ENCODE peak calls at places on chromosomes 1 and 21, in eight cellular contexts. N is fibroblast of lung, R is HepG2, O is colonic mucosa, U is heart right ventricle, B is upper lobe of right lung, F is lung, T is transverse colon. H is an unnamed sample. For H3K4me1, the result is how much of the 10 kb centered on the place peaks cover.

GRCh38 chr1:115057661-115058249 is 28.1 kb downstream of the TSHB start:
- DNase-seq in N (no peak), R (no peak), O (no peak), U (no peak), B (no peak), F (no peak), T (no peak), H (no peak)

GRCh38 chr1:223622132-223622842 is 43.2 kb downstream of the CAPN8 start:
- DNase-seq in N (no peak), R (peak), O (no peak), U (no peak), B (no peak), F (no peak), T (no peak), H (no peak)

GRCh38 chr1:93758842-93759515 is 77.3 kb upstream of the BCAR3 start:
- DNase-seq in N (peak), R (peak), O (no peak), U (peak), B (no peak), F (peak), T (no peak), H (no peak)

GRCh38 chr1:15328785-15329480 is 80.8 kb upstream of the EFHD2 start:
- DNase-seq in N (peak), R (no peak), O (peak), U (peak), B (no peak), F (no peak), T (no peak), H (no peak)

GRCh38 chr1:107687846-107688753 is 276.9 kb downstream of the VAV3 start:
- DNase-seq in N (peak), R (peak), O (peak), U (no peak), B (no peak), F (no peak), T (no peak), H (no peak)

GRCh38 chr1:240027059-240027462 is 64.6 kb upstream of the FMN2 start:
- DNase-seq in N (peak), R (peak), O (peak), U (no peak), B (no peak), F (no peak), T (peak), H (no peak)

GRCh38 chr1:40257313-40257687 is 736 bp upstream of the ZMPSTE24 start:
- DNase-seq in N (no peak), R (no peak), O (no peak), U (no peak), B (no peak), F (no peak), T (no peak), H (no peak)

GRCh38 chr1:13675222-13675621 is 24.8 kb upstream of the PRDM2 start:
- DNase-seq in N (no peak), R (no peak), O (no peak), U (no peak), B (no peak), F (no peak), T (no peak), H (no peak)

GRCh38 chr1:150321826-150322166 is 463 bp downstream of the PRPF3 start:
- DNase-seq in N (peak), R (no peak), O (no peak), U (no peak), B (no peak), F (no peak), T (no peak), H (no peak)

GRCh38 chr1:211557894-211558625 is 20.9 kb downstream of the SLC30A1 start:
- DNase-seq in N (peak), R (no peak), O (no peak), U (no peak), B (no peak), F (no peak), T (no peak), H (no peak)

GRCh38 chr21:34576043-34576466 is 38.9 kb downstream of the RCAN1 start:
- DNase-seq in N (peak), R (no peak), O (peak), U (peak), B (no peak), F (no peak), T (no peak), H (no peak)

GRCh38 chr1:247373721-247374141 is 42.1 kb upstream of the ZNF496 start:
- DNase-seq in N (peak), R (peak), O (peak), U (peak), B (peak), F (peak), T (peak), H (peak)

GRCh38 chr1:46174448-46175231 is at the start of gene TSPAN1:
- DNase-seq in N (no peak), R (no peak), O (peak), U (no peak), B (no peak), F (peak), T (no peak), H (no peak)

GRCh38 chr1:90558126-90558525 is 159.0 kb downstream of the BARHL2 start:
- DNase-seq in N (no peak), R (no peak), O (no peak), U (no peak), B (no peak), F (no peak), T (no peak), H (no peak)

GRCh38 chr1:39214998-39215873 is 10.7 kb downstream of the MACF1 start:
- DNase-seq in N (peak), R (peak), O (peak), U (no peak), B (no peak), F (no peak), T (peak), H (no peak)

GRCh38 chr1:53264048-53264447 is 25.7 kb upstream of the MAGOH start:
- DNase-seq in N (no peak), R (no peak), O (no peak), U (no peak), B (no peak), F (no peak), T (no peak), H (no peak)

GRCh38 chr1:201009967-201010645 is 13.4 kb downstream of the KIF21B start:
- DNase-seq in N (no peak), R (no peak), O (no peak), U (no peak), B (no peak), F (no peak), T (no peak), H (no peak)

GRCh38 chr1:184745110-184745509 is 9.5 kb downstream of the EDEM3 start:
- DNase-seq in N (no peak), R (no peak), O (no peak), U (no peak), B (no peak), F (no peak), T (no peak), H (no peak)

GRCh38 chr1:170910273-170910672 is 25.1 kb upstream of the MROH9 start:
- DNase-seq in N (peak), R (no peak), O (no peak), U (no peak), B (no peak), F (no peak), T (no peak), H (no peak)

GRCh38 chr21:43866233-43866632 is 1.2 kb downstream of the AGPAT3 start:
- DNase-seq in N (peak), R (no peak), O (peak), U (peak), B (no peak), F (no peak), T (peak), H (no peak)

GRCh38 chr1:158112994-158113758 is 67.5 kb upstream of the CD1D start:
- DNase-seq in N (peak), R (no peak), O (peak), U (peak), B (no peak), F (no peak), T (peak), H (no peak)

GRCh38 chr1:61226791-61227567 is 144.6 kb downstream of the NFIA start:
- DNase-seq in N (no peak), R (no peak), O (peak), U (no peak), B (no peak), F (no peak), T (peak), H (peak)

GRCh38 chr1:58841455-58841854 is 57.6 kb upstream of the JUN start:
- DNase-seq in N (no peak), R (no peak), O (peak), U (no peak), B (no peak), F (no peak), T (peak), H (no peak)

GRCh38 chr1:152043870-152044269 is 7.1 kb upstream of the S100A11 start:
- DNase-seq in N (no peak), R (no peak), O (no peak), U (no peak), B (no peak), F (no peak), T (no peak), H (no peak)

GRCh38 chr1:19251305-19252196 is at the start of the genes EMC1 and MRTO4:
- DNase-seq in N (peak), R (peak), O (peak), U (peak), B (peak), F (peak), T (peak), H (peak)

GRCh38 chr1:173052681-173053196 is 2.0 kb upstream of the TNFSF18 start:
- DNase-seq in N (peak), R (no peak), O (peak), U (no peak), B (no peak), F (no peak), T (no peak), H (peak)

GRCh38 chr1:183318433-183318832 is 99.7 kb downstream of the NMNAT2 start:
- DNase-seq in N (peak), R (peak), O (peak), U (peak), B (peak), F (peak), T (peak), H (peak)

GRCh38 chr1:31617218-31617916 is at the start of gene HCRTR1:
- DNase-seq in N (no peak), R (no peak), O (no peak), U (no peak), B (no peak), F (no peak), T (no peak), H (no peak)

GRCh38 chr1:56547977-56548376 is 31.4 kb downstream of the PLPP3 start:
- DNase-seq in N (no peak), R (peak), O (peak), U (peak), B (no peak), F (no peak), T (peak), H (no peak)

GRCh38 chr1:56548566-56548965 is 30.8 kb downstream of the PLPP3 start:
- DNase-seq in N (no peak), R (no peak), O (no peak), U (no peak), B (no peak), F (no peak), T (no peak), H (no peak)

GRCh38 chr1:56543783-56544612 is 35.4 kb downstream of the PLPP3 start:
- DNase-seq in N (no peak), R (no peak), O (no peak), U (no peak), B (no peak), F (no peak), T (no peak), H (no peak)

GRCh38 chr1:56547473-56547872 is 31.9 kb downstream of the PLPP3 start:
- DNase-seq in N (no peak), R (no peak), O (no peak), U (no peak), B (no peak), F (no peak), T (no peak), H (no peak)

GRCh38 chr1:56545711-56546110 is 33.7 kb downstream of the PLPP3 start:
- DNase-seq in N (no peak), R (no peak), O (no peak), U (no peak), B (no peak), F (no peak), T (no peak), H (peak)
- H3K4me1 ChIP-seq in N (under half), R (half or more), O (under half), U (half or more), B (under half), F (half or more), T (under half), H (half or more)

GRCh38 chr1:119648620-119649004 is 546 bp upstream of the ZNF697 start:
- DNase-seq in N (no peak), R (no peak), O (no peak), U (no peak), B (no peak), F (no peak), T (no peak), H (no peak)
- H3K27ac ChIP-seq in N (peak), R (peak), O (peak), U (peak), B (peak), F (peak), T (peak), H (peak)

GRCh38 chr1:234607091-234608025 is 2.6 kb downstream of the IRF2BP2 start:
- DNase-seq in N (peak), R (peak), O (no peak), U (peak), B (peak), F (no peak), T (peak), H (peak)

GRCh38 chr1:234608720-234609527 is 1.1 kb downstream of the IRF2BP2 start:
- DNase-seq in N (peak), R (no peak), O (no peak), U (peak), B (peak), F (no peak), T (peak), H (peak)

GRCh38 chr1:234606731-234607090 is 3.3 kb downstream of the IRF2BP2 start:
- DNase-seq in N (no peak), R (no peak), O (no peak), U (no peak), B (no peak), F (no peak), T (no peak), H (no peak)

GRCh38 chr1:234609528-234610042 is 393 bp downstream of the IRF2BP2 start:
- DNase-seq in N (no peak), R (no peak), O (no peak), U (peak), B (no peak), F (no peak), T (no peak), H (no peak)

DNA sequence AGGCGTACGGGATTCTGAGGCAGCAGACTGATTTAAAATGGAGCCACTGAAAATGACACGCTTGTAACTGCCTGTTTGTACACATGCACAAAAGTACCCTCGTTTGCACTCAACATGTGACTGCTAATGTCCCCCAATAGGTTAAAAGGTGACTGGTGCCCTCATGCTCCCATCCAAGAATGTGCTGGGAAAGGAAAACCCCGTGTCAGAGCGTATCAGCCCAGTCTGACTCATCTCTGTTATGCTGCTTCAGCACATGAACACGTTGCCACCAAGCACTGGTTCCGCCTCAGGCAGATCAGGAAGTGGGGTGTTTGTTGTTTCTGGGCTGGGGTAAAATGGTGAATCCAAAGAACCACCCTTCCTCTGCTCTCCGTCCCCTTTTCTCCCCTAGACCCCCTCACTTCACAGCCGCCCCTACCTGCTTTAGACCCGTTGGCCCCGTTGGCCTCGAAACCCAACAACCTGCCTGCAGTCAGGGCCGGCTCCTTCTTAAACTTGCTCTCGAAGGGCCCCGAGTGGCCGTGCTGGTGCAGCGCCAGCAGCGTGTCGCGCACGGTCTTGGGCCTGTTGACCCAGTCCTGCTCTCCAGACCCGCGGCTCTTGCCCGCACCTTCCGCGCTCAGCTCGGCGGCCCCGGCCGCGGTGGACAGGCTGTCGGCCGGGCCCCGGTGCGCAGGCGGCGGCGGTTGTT is 1.8 kb downstream of the IRF2BP2 start:
- DNase-seq in N (peak), R (peak), O (peak), U (peak), B (peak), F (peak), T (peak), H (peak)
- TF ChIP-seq CTCF in N (no peak), R (no peak), O (no peak), U (no peak), B (no peak), F (no peak), T (peak), H (no peak)

GRCh38 chr1:234956821-234957329 is 171.8 kb downstream of the TOMM20 start:
- DNase-seq in N (no peak), R (peak), O (peak), U (no peak), B (no peak), F (no peak), T (no peak), H (no peak)

GRCh38 chr1:234958702-234959649 is 169.7 kb downstream of the TOMM20 start:
- DNase-seq in N (no peak), R (no peak), O (peak), U (no peak), B (no peak), F (no peak), T (no peak), H (no peak)

GRCh38 chr1:234957330-234958065 is 171.1 kb downstream of the TOMM20 start:
- DNase-seq in N (peak), R (peak), O (peak), U (no peak), B (no peak), F (no peak), T (peak), H (peak)

GRCh38 chr1:234960722-234961467 is 167.7 kb downstream of the TOMM20 start:
- DNase-seq in N (peak), R (peak), O (peak), U (no peak), B (no peak), F (no peak), T (peak), H (peak)

GRCh38 chr1:234958066-234958701 is 170.5 kb downstream of the TOMM20 start:
- DNase-seq in N (no peak), R (peak), O (peak), U (no peak), B (no peak), F (no peak), T (no peak), H (no peak)
- H3K4me1 ChIP-seq in N (under half), R (half or more), O (under half), U (half or more), B (half or more), F (under half), T (half or more), H (half or more)

DNA sequence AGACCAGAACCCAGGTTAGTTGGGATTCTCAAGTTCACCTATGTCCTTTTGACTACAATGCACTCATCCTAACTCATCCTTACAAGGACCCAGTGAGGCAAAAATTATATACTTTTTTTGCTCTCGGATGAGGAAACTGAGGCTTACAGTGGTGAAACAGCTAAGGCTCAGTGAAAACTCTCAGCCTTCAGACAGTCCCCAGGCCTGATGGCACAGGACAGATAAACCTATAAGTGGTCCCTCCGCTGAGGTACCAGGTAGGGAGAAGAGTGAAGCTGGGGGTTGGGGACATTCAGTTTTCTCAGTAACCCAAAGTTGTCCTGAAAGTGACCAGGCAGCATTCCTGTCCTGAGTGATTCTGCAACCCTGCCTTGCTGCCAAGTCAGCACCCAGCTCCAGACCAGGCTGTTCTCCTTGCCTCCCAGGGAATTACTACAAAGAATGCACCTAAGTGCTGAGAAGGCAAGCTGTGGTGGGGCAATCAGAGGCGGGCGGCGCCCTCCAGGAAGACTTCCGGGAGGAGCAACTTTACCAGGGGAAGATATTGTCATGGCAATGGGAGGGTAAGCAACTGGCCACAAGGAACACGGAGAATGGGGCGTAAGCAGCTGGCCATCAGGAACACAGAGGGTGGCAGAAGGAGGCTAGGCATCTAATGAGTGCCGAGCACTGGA is 4.6 kb downstream of the TENT5B start:
- DNase-seq in N (no peak), R (no peak), O (peak), U (no peak), B (peak), F (peak), T (peak), H (peak)
- H3K27ac ChIP-seq in N (no peak), R (no peak), O (peak), U (no peak), B (peak), F (no peak), T (peak), H (peak)

GRCh38 chr1:36351222-36351977 is 28.0 kb upstream of the EVA1B start:
- DNase-seq in N (peak), R (no peak), O (no peak), U (no peak), B (no peak), F (peak), T (no peak), H (no peak)
- TF ChIP-seq CTCF in N (peak), R (no peak), O (no peak), U (no peak), B (no peak), F (no peak), T (no peak), H (no peak)

GRCh38 chr1:175183586-175183985 is 9.0 kb downstream of the KIAA0040 start:
- DNase-seq in N (no peak), R (no peak), O (no peak), U (no peak), B (no peak), F (no peak), T (no peak), H (no peak)

GRCh38 chr1:175178056-175178455 is 14.5 kb downstream of the KIAA0040 start:
- DNase-seq in N (no peak), R (no peak), O (no peak), U (no peak), B (no peak), F (no peak), T (no peak), H (no peak)

GRCh38 chr1:175178456-175178855 is 14.1 kb downstream of the KIAA0040 start:
- DNase-seq in N (no peak), R (no peak), O (no peak), U (no peak), B (no peak), F (no peak), T (no peak), H (no peak)

GRCh38 chr1:175182347-175182746 is 10.2 kb downstream of the KIAA0040 start:
- DNase-seq in N (no peak), R (no peak), O (no peak), U (no peak), B (no peak), F (no peak), T (no peak), H (no peak)

DNA sequence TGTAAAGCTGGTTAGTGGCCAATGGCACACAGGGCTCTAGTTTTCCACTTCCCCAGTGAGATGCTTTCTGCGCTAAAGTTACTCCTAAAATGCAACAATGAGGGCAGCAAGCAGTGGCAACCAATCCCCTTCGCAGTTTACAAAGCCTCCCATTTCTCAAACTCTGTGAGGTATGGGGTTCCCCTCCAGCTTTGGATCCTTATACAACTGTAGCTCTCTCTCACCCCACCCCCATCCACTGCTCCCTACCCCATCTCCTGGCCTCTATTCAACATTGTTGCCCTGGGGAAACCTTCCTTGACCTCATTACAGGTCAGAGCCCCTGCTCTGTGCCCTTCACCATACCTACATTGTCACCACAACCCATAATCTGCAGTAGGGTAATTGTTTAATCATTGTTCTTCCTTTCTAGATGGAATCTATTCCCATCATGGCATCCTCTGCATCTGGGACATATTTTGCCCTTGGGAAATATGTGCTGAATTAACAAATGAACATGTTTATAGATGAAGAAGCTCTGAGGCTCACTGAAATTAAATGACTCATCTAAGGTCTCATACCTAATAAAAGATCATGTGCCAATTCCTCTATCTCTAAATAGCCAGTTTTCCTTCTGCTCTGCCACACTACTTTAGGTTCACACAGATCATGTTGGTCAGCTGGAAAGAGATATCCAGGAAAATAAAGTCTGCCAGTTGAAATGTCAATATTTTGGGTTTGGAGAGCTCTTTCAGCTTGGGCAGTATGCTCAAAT is 12.6 kb downstream of the KIAA0040 start:
- DNase-seq in N (no peak), R (no peak), O (no peak), U (no peak), B (no peak), F (no peak), T (no peak), H (no peak)
- H3K4me1 ChIP-seq in N (under half), R (under half), O (under half), U (under half), B (half or more), F (under half), T (under half), H (under half)